ENCODE peak calls at places on chromosomes 11 and 22, in four cellular contexts. G is pancreas, O is heart right ventricle, M is neural progenitor cell. A is an unnamed sample. For H3K36me3 and H3K27me3, the result is how much of the 10 kb centered on the place peaks cover.

GRCh38 chr11:6542727-6543126 is 45.6 kb downstream of the DNHD1 start:
- DNase-seq in G (no peak), O (no peak), M (no peak), A (no peak)

GRCh38 chr11:91244921-91245320 is 979.7 kb upstream of the FAT3 start:
- DNase-seq in G (no peak), O (no peak), M (no peak), A (no peak)

GRCh38 chr11:67178878-67179277 is 59.8 kb downstream of the KDM2A start:
- DNase-seq in G (no peak), O (no peak), M (no peak), A (no peak)

GRCh38 chr11:98107736-98108135 is 913.0 kb upstream of the CNTN5 start:
- DNase-seq in G (no peak), O (peak), M (no peak), A (no peak)

GRCh38 chr11:108973402-108974119 is 308.7 kb downstream of the DDX10 start:
- DNase-seq in G (no peak), O (no peak), M (no peak), A (no peak)

GRCh38 chr22:39301926-39302325 is 17.5 kb downstream of the RPL3 start:
- DNase-seq in G (no peak), O (no peak), M (no peak), A (no peak)

GRCh38 chr11:29162490-29162889 is 854.3 kb downstream of the KCNA4 start:
- DNase-seq in G (no peak), O (no peak), M (no peak), A (no peak)

GRCh38 chr22:25048659-25049657 is 96.4 kb downstream of the KIAA1671 start:
- DNase-seq in G (peak), O (peak), M (peak), A (peak)

GRCh38 chr11:67698247-67698646 is 23.8 kb upstream of the ALDH3B2 start:
- DNase-seq in G (no peak), O (no peak), M (no peak), A (no peak)

GRCh38 chr22:43200555-43200954 is 13.6 kb upstream of the TTLL12 start:
- DNase-seq in G (no peak), O (no peak), M (no peak), A (no peak)

GRCh38 chr11:121473064-121473777 is 20.5 kb upstream of the SORL1-AS1 start:
- DNase-seq in G (no peak), O (no peak), M (no peak), A (no peak)

GRCh38 chr11:2796091-2796490 is 89.5 kb downstream of the CDKN1C start:
- DNase-seq in G (peak), O (no peak), M (no peak), A (no peak)

GRCh38 chr11:75068559-75068958 is 28.1 kb downstream of the OR2AT4 start:
- DNase-seq in G (no peak), O (no peak), M (no peak), A (no peak)

GRCh38 chr11:99020324-99021225 is at the start of gene CNTN5:
- DNase-seq in G (peak), O (peak), M (peak), A (no peak)

GRCh38 chr11:120137611-120138521 is at the start of gene TRIM29:
- DNase-seq in G (peak), O (peak), M (no peak), A (peak)

GRCh38 chr11:134794192-134794591 is 382.1 kb upstream of the B3GAT1 start:
- DNase-seq in G (no peak), O (no peak), M (no peak), A (no peak)

GRCh38 chr11:16792426-16792825 is 54.0 kb downstream of the C11orf58 start:
- DNase-seq in G (no peak), O (no peak), M (no peak), A (no peak)

GRCh38 chr11:17972987-17973386 is 39.9 kb downstream of the SERGEF start:
- DNase-seq in G (no peak), O (peak), M (peak), A (peak)

DNA sequence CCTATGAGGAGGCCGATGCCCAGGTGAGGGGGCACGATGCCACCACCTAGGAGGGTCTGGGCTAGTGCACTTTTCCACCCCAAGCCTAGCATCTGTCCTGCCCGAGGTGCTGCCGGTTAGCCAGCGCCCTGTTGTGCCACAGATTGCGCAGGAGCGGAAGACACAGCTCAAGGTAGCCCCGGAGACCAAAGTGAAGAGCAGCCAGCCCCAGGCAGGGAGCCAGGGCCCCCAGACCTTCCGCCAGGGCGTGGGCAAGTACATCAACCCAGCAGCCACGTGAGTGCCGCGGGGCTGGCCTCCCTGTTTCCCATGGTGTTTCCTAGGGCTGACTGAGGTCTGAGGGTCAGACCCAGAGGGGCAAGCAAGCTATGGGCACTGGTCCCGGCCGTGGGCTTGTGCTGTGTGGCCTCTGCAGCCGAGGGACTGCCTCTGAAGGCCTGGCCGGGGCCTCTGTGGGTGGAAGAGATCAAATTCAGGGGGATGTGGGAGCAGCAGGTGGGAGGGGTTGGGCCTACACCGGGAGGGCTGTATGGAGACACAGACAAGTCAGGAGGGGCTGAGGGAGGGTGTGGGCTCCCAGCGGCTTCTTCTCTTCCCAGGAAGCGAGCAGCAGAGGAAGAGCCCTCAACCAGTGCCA is 29.1 kb downstream of the PPIL2 start:
- DNase-seq in G (no peak), O (no peak), M (no peak), A (no peak)
- H3K36me3 ChIP-seq in G (under half), O (under half), M (under half), A (under half)

GRCh38 chr11:113401718-113402117 is 14.1 kb downstream of the ANKK1 start:
- DNase-seq in G (peak), O (peak), M (no peak), A (no peak)
- H3K27me3 ChIP-seq in G (under half), O (under half), M (under half), A (under half)

GRCh38 chr11:20117291-20117690 is 43.0 kb downstream of the DBX1 start:
- DNase-seq in G (no peak), O (no peak), M (no peak), A (no peak)

GRCh38 chr11:20114588-20114987 is 45.7 kb downstream of the DBX1 start:
- DNase-seq in G (no peak), O (no peak), M (no peak), A (no peak)

GRCh38 chr11:20119315-20119714 is 41.0 kb downstream of the DBX1 start:
- DNase-seq in G (no peak), O (no peak), M (no peak), A (no peak)

GRCh38 chr11:20118209-20118608 is 42.1 kb downstream of the DBX1 start:
- DNase-seq in G (no peak), O (no peak), M (no peak), A (no peak)

GRCh38 chr11:20116825-20117224 is 43.5 kb downstream of the DBX1 start:
- DNase-seq in G (no peak), O (no peak), M (no peak), A (no peak)
- H3K36me3 ChIP-seq in G (under half), O (under half), M (under half), A (under half)

GRCh38 chr22:22890085-22890484 is 2.5 kb downstream of the IGLL5 start:
- DNase-seq in G (no peak), O (no peak), M (no peak), A (no peak)
- H3K27me3 ChIP-seq in G (under half), O (under half), M (half or more), A (under half)

DNA sequence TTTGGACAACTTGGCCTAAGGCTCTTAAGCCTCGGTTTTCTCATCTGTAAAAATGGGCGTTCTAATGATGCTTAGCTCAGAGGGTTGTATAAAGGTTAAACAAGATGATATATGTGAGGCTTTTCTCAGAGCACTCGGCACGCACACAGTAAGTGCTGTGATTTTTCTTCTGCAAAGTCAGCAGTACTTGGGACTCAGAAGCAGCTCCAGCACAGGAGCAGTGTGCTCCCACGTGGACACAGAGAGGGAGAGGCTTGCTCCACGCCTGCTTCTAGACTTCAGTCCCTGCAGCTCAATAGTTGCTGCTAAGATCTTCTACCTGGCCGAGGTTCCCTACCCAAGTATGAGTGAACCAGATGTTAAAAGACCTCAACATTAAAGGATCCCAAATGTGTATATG is 39.9 kb upstream of the PHF21A start:
- DNase-seq in G (no peak), O (no peak), M (no peak), A (no peak)
- H3K36me3 ChIP-seq in G (under half), O (under half), M (under half), A (under half)

DNA sequence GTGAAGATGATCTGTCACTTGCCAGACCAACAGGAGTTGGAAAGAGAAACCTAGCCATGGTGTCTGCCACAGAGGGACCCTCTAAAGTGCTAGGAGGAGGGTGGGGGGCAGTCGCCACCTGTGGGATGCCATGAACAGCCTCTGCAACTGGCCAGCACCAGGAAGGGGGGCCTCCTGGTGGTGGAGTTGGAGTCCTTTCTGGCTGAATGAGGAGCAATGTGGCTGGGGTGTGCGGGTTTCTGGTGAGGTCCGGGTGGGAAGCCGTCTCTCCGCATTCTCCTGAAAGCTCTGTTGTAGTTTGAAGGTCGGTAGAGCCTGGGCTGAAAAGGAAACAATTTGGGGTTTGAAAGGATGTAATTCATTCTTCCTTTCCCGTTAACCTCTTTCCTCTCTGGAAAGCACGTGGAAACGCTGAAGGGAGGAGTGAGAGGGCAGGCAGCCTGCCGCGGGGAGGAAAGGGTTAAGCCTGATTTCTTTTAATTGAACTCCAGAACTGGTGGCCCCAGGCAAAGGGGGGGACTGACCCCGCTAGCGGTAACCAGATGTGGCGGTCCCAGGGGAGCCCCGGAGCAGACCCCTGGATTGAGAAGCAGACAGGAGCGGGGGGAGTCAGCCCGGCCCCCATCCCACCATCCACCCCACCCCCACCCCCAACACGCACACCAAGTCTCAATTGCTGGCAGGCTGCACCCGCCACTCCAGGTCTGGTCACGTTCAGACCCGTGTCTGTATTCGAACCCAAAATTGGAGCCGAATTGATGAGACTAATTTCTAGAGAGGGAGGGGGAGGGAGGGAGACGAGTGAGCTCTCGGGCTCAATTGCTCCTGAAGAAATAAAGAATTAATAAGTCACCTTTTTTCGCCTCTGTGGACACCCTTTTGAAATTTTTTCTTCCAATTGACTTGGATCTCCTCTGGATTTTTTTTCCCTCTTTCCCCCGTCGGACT is 1.8 kb upstream of the FLI1 start:
- DNase-seq in G (no peak), O (no peak), M (peak), A (no peak)
- H3K27me3 ChIP-seq in G (under half), O (under half), M (half or more), A (under half)